ENCODE peak calls at places on chromosomes 2 and 18, in four cellular contexts. E is HS-5; L is activated naive CD4-positive, alpha-beta T cell; P is T-helper 17 cell. Q is an unnamed sample.

GRCh38 chr2:109446531-109447131 is 167.1 kb downstream of the SEPTIN10 start:
- DNase-seq in P (no peak), E (no peak), L (no peak), Q (no peak)

GRCh38 chr2:109376115-109376514 is 237.7 kb downstream of the SEPTIN10 start:
- DNase-seq in L (no peak), E (no peak), P (no peak), Q (no peak)

GRCh38 chr2:232957607-232958211 is 55.3 kb downstream of the NGEF start:
- DNase-seq in L (no peak), P (no peak), E (no peak), Q (no peak)

GRCh38 chr2:65142515-65142914 is 12.6 kb upstream of the RAB1A start:
- DNase-seq in L (no peak), E (no peak), P (no peak), Q (no peak)

GRCh38 chr2:17441055-17441771 is 77.0 kb downstream of the RAD51AP2 start:
- DNase-seq in E (no peak), L (no peak), P (no peak), Q (no peak)

GRCh38 chr18:55402731-55403405 is 185.1 kb downstream of the TCF4 start:
- DNase-seq in P (no peak), E (no peak), L (no peak), Q (no peak)

GRCh38 chr2:159922563-159922962 is 124.6 kb upstream of the CD302 start:
- DNase-seq in E (no peak), L (no peak), P (no peak), Q (no peak)

GRCh38 chr2:43397411-43397810 is 171.0 kb upstream of the ZFP36L2 start:
- DNase-seq in P (no peak), E (no peak), L (no peak), Q (no peak)

GRCh38 chr2:142954488-142954887 is 77.0 kb downstream of the KYNU start:
- DNase-seq in E (no peak), L (no peak), P (no peak), Q (no peak)

GRCh38 chr2:64675860-64676259 is 22.1 kb upstream of the SERTAD2 start:
- DNase-seq in E (no peak), L (no peak), P (no peak), Q (no peak)

GRCh38 chr2:236700703-236701102 is 131.1 kb downstream of the ACKR3 start:
- DNase-seq in L (no peak), E (no peak), P (no peak), Q (no peak)

GRCh38 chr18:22987547-22988182 is 54.5 kb downstream of the RBBP8 start:
- DNase-seq in P (no peak), E (no peak), L (no peak), Q (no peak)

GRCh38 chr2:69572640-69573039 is 70.9 kb downstream of the AAK1 start:
- DNase-seq in E (no peak), L (no peak), P (no peak), Q (no peak)